ENCODE peak calls at places on chromosomes 16 and 17, in nine cellular contexts. X is GM12878, W is endothelial cell of umbilical vein, D is HCT116, Z is H1, H is K562, V is A549, F is WTC11, R is HepG2. P is an unnamed sample.

GRCh38 chr17:9228408-9229159 is 207.3 kb downstream of the NTN1 start:
- DNase-seq in H (no peak), F (no peak), X (no peak), R (no peak), W (no peak), Z (no peak), V (no peak), D (no peak), P (no peak)

GRCh38 chr17:48472485-48473281 is 42.7 kb upstream of the SKAP1 start:
- DNase-seq in D (peak), X (no peak), V (no peak), Z (no peak), R (no peak), W (no peak), F (no peak), H (no peak), P (no peak)

GRCh38 chr16:13426279-13426678 is 493.7 kb upstream of the ERCC4 start:
- DNase-seq in V (no peak), H (peak), R (peak), X (no peak), W (no peak), F (peak), D (no peak), Z (no peak), P (peak)

GRCh38 chr17:58517378-58517927 is 3.0 kb upstream of the MTMR4 start:
- DNase-seq in X (no peak), R (no peak), V (peak), F (no peak), H (no peak), W (no peak), Z (no peak), D (no peak), P (no peak)

GRCh38 chr16:17408955-17409441 is 61.8 kb downstream of the XYLT1 start:
- DNase-seq in F (no peak), W (no peak), D (no peak), Z (no peak), R (no peak), V (no peak), H (no peak), X (peak), P (no peak)

GRCh38 chr16:56101480-56101879 is 89.8 kb upstream of the GNAO1 start:
- DNase-seq in Z (no peak), R (no peak), X (no peak), D (no peak), H (no peak), V (no peak), F (no peak), W (no peak), P (no peak)

GRCh38 chr17:30950669-30951399 is 20.0 kb upstream of the RNF135 start:
- DNase-seq in W (peak), F (no peak), Z (no peak), V (no peak), D (no peak), H (no peak), R (peak), X (no peak), P (no peak)

GRCh38 chr16:55508941-55509920 is at the start of gene LPCAT2:
- DNase-seq in X (no peak), F (peak), V (peak), W (peak), R (peak), H (peak), Z (peak), D (peak), P (peak)

GRCh38 chr16:13148836-13149235 is 247.4 kb downstream of the SHISA9 start:
- DNase-seq in W (no peak), R (no peak), F (no peak), V (no peak), H (no peak), Z (no peak), X (no peak), D (no peak), P (peak)

GRCh38 chr17:45294506-45294905 is 22.3 kb downstream of the MAP3K14 start:
- DNase-seq in X (no peak), H (no peak), W (peak), F (no peak), Z (no peak), V (no peak), R (no peak), D (no peak), P (no peak)

GRCh38 chr16:82715160-82715559 is 88.4 kb downstream of the CDH13 start:
- DNase-seq in Z (no peak), W (no peak), D (no peak), F (no peak), R (no peak), X (no peak), V (no peak), H (no peak), P (no peak)

GRCh38 chr16:47492428-47493357 is 31.6 kb downstream of the PHKB start:
- DNase-seq in R (peak), D (no peak), X (peak), W (no peak), F (no peak), V (no peak), H (peak), Z (no peak), P (peak)

GRCh38 chr16:31819386-31819785 is 54.2 kb upstream of the ZNF267 start:
- DNase-seq in X (no peak), Z (no peak), W (no peak), D (no peak), V (no peak), H (no peak), F (no peak), R (no peak), P (no peak)

DNA sequence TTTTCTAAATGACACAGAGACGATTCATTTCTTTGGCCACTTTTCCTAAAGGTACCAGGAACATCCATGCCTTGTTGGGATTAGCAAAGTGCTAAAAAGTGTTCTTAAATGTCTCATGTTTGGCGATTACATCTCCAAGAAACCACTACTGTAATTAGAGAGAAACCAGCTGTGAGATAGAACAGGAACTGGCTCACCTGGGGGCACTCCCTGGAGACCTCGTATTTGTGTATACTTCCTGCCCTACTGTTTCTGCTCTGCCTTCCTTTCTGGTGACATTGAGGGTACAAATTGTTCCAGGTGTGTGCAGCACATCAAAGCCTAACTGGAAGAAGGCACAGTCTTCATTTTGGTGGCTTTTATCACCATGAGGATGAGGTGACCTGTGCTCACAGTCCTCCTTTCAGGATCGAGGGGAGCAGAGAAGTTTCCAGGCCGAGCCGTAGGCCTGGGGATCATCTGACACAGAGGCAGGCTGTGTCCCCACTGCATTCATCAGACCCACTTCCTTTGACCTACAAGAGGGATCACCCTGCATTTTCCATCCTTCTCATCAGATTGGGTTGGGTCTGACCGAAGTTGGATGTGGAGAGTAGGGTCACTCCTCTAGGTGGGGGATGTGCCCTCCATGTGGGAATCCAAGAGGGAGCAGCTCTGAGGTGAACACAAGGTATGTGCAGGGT is 23.7 kb downstream of the CCL4 start:
- DNase-seq in F (no peak), X (peak), W (no peak), H (no peak), Z (no peak), D (no peak), R (no peak), V (no peak), P (no peak)
- TF ChIP-seq MAX in F (no peak), X (no peak), W (no peak), H (no peak), Z (no peak), D (no peak), R (no peak), V (no peak), P (no peak)

GRCh38 chr17:42562845-42563509 is 1.0 kb downstream of the COASY start:
- DNase-seq in W (no peak), V (no peak), R (peak), H (peak), D (no peak), X (no peak), Z (no peak), F (no peak), P (peak)
- TF ChIP-seq MAX in W (no peak), V (no peak), R (peak), H (no peak), D (no peak), X (no peak), Z (no peak), F (no peak), P (peak)

GRCh38 chr16:1146409-1146808 is 6.5 kb upstream of the CACNA1H start:
- DNase-seq in D (no peak), X (no peak), W (no peak), H (peak), R (no peak), F (peak), Z (no peak), V (peak), P (no peak)
- TF ChIP-seq MAX in D (no peak), X (no peak), W (no peak), H (no peak), R (no peak), F (no peak), Z (no peak), V (no peak), P (no peak)

GRCh38 chr16:67855789-67856188 is 8.3 kb upstream of the CENPT start:
- DNase-seq in H (no peak), Z (no peak), D (no peak), V (no peak), X (no peak), R (no peak), F (no peak), W (no peak), P (no peak)
- TF ChIP-seq MAX in H (no peak), Z (no peak), D (no peak), V (no peak), X (no peak), R (no peak), F (no peak), W (no peak), P (no peak)